ENCODE peak calls at places on chromosomes 13 and 19, in six cellular contexts. S is tibial nerve, Q is suprapubic skin, V is body of pancreas, X is transverse colon, L is HCT116. C is an unnamed sample.

GRCh38 chr13:30865131-30866009 is 40.7 kb upstream of the MEDAG start:
- DNase-seq in S (peak), Q (peak), V (peak), X (peak), L (peak), C (peak)

GRCh38 chr13:80338781-80339577 is 1.9 kb downstream of the SPRY2 start:
- DNase-seq in S (peak), Q (peak), V (peak), X (peak), L (no peak), C (peak)

GRCh38 chr13:72150502-72150901 is 283.5 kb upstream of the DACH1 start:
- DNase-seq in S (no peak), Q (no peak), V (no peak), X (no peak), L (no peak), C (no peak)

GRCh38 chr13:102277286-102277685 is 124.6 kb downstream of the FGF14 start:
- DNase-seq in S (no peak), Q (no peak), V (no peak), X (no peak), L (no peak), C (no peak)

GRCh38 chr13:45055902-45056648 is 64.2 kb upstream of the GTF2F2 start:
- DNase-seq in S (peak), Q (no peak), V (no peak), X (peak), L (peak), C (no peak)

GRCh38 chr13:61546413-61546812 is 130.8 kb upstream of the PCDH20 start:
- DNase-seq in S (no peak), Q (no peak), V (no peak), X (no peak), L (no peak), C (no peak)

GRCh38 chr13:82206241-82206640 is 1676.0 kb downstream of the SLITRK1 start:
- DNase-seq in S (no peak), Q (no peak), V (no peak), X (no peak), L (no peak), C (no peak)

GRCh38 chr19:10764340-10764894 is 46.5 kb downstream of the DNM2 start:
- DNase-seq in S (no peak), Q (no peak), V (peak), X (peak), L (no peak), C (no peak)

GRCh38 chr13:26584713-26585112 is 27.2 kb downstream of the WASF3 start:
- DNase-seq in S (no peak), Q (no peak), V (no peak), X (no peak), L (no peak), C (no peak)

GRCh38 chr19:5498817-5499535 is 43.8 kb downstream of the ZNRF4 start:
- DNase-seq in S (no peak), Q (no peak), V (no peak), X (no peak), L (no peak), C (no peak)

GRCh38 chr19:29833614-29834261 is 21.9 kb downstream of the CCNE1 start:
- DNase-seq in S (no peak), Q (no peak), V (no peak), X (no peak), L (no peak), C (no peak)

GRCh38 chr19:19021115-19021514 is 12.2 kb downstream of the SUGP2 start:
- DNase-seq in S (no peak), Q (no peak), V (no peak), X (no peak), L (no peak), C (no peak)

GRCh38 chr19:11496391-11497163 is 9.1 kb downstream of the ZNF653 start:
- DNase-seq in S (peak), Q (no peak), V (peak), X (peak), L (peak), C (peak)

GRCh38 chr19:47093254-47093653 is 20.3 kb downstream of the ZC3H4 start:
- DNase-seq in S (no peak), Q (no peak), V (no peak), X (no peak), L (no peak), C (no peak)

GRCh38 chr19:45133661-45134060 is 27.1 kb downstream of the NKPD1 start:
- DNase-seq in S (no peak), Q (no peak), V (no peak), X (no peak), L (no peak), C (no peak)

GRCh38 chr19:45130236-45130635 is 30.5 kb downstream of the NKPD1 start:
- DNase-seq in S (no peak), Q (no peak), V (no peak), X (no peak), L (no peak), C (no peak)

GRCh38 chr19:45128806-45129205 is 32.0 kb downstream of the NKPD1 start:
- DNase-seq in S (no peak), Q (no peak), V (no peak), X (no peak), L (no peak), C (no peak)

GRCh38 chr19:45128109-45128508 is 32.7 kb downstream of the NKPD1 start:
- DNase-seq in S (no peak), Q (no peak), V (no peak), X (no peak), L (no peak), C (no peak)

GRCh38 chr19:45130888-45131615 is 29.7 kb downstream of the NKPD1 start:
- DNase-seq in S (no peak), Q (no peak), V (no peak), X (no peak), L (peak), C (no peak)
- TF ChIP-seq POLR2A in S (no peak), Q (no peak), V (no peak), X (no peak), L (no peak), C (no peak)

DNA sequence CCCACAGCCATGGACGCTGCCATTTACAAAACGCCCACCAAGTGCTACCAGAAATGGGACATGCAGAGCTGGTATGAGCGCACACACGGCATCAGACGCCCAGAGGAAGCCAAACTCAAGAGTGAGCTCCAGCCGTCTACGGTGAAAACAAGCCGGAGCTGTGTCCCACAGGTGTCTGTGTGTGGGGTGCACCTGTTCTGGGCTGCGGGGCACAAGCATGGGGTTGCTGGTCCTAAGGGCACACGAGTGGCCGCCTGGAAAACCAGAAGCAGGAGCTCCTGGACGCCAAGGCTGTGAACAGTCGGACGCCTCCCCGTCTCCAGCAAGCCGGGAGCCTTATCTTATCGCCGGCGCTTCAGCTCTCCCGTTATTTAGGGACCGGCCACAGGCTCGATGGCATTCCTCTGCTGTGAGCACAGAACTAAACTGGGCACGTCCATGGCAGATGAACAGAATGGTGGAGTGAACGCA is 1.3 kb downstream of the ADPRHL1 start:
- DNase-seq in S (no peak), Q (no peak), V (no peak), X (no peak), L (no peak), C (no peak)
- TF ChIP-seq POLR2A in S (no peak), Q (no peak), V (no peak), X (no peak), L (no peak), C (no peak)

DNA sequence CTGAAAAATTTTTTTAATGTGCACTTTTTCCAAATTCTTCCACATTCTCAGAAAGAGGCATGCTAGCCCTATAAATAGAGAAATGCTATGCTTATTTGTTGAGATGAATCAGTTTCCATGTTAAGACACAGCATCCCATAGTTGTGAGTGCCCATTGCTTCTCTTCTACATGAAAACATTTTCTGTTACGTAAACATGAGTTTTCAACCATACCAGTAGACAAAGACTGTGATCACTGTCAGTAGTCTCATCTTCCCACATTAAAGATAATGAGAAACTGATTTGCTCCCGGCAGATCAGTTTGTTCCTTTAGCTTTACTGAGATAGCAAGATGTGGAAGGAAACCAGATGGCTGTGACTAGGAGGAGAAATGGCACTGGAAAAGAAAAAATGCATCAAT is 45.8 kb upstream of the UFM1 start:
- DNase-seq in S (no peak), Q (no peak), V (no peak), X (no peak), L (no peak), C (no peak)
- TF ChIP-seq POLR2A in S (no peak), Q (no peak), V (no peak), X (no peak), L (no peak), C (no peak)

GRCh38 chr19:45492627-45493470 is 4.0 kb downstream of the RTN2 start:
- DNase-seq in S (no peak), Q (no peak), V (peak), X (peak), L (peak), C (peak)
- TF ChIP-seq POLR2A in S (no peak), Q (no peak), V (no peak), X (no peak), L (no peak), C (peak)

GRCh38 chr19:39125554-39126311 is at the start of gene PAK4:
- DNase-seq in S (peak), Q (peak), V (peak), X (peak), L (peak), C (peak)
- TF ChIP-seq POLR2A in S (peak), Q (peak), V (no peak), X (peak), L (peak), C (peak)

GRCh38 chr19:42088471-42089190 is 12.7 kb downstream of the ZNF574 start:
- DNase-seq in S (no peak), Q (peak), V (no peak), X (no peak), L (no peak), C (no peak)
- TF ChIP-seq POLR2A in S (no peak), Q (no peak), V (no peak), X (no peak), L (no peak), C (no peak)

DNA sequence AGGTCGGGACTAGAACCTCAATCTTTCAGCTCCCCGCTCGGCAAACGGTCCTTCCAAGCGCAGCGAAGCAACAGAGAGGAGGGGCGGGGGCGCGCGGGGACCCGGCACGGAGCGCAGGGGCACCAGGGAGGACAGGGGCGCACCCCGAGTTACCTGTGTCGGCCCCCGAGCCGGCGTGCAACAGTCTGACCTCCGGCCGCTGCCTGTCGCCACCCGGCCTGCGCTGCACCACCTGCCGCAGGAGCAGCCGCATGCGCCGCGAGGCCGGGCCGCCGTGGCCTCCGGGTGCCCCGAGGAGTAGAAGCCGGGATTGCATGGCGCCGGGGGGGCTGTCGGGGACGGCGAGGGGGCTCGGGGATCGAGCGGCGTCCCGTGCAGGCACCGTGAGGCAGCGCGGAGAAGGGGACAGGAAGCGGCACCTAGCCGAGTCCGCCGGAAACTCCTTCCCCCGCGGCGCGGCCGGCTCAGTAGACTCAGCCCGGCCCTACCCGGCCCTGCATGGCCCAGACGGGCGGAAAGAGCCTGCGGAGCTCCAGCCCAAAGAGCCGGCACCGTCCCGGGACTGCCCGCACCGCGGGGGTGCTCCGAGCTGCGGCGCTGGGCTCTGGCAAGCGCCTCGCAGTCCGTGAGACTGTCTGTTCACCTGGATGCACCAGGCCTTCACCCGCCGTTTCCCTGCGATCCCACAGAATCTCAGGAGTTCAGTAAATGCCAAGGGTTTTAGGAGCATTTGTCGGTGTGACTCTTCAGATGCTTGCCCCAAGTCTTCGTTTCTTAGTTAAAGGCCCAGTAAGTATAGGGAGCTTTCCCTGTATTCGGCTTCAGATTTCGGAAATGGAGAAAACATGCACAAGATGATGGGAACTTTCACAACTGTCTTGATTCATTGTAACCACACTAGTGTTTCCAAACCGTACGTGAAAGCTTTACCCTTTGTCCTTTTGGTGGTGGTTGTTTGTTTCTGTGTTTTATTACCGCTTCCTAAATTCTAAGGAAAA is at the start of gene VWA8:
- DNase-seq in S (peak), Q (peak), V (peak), X (peak), L (peak), C (peak)
- TF ChIP-seq POLR2A in S (no peak), Q (peak), V (peak), X (peak), L (peak), C (peak)

DNA sequence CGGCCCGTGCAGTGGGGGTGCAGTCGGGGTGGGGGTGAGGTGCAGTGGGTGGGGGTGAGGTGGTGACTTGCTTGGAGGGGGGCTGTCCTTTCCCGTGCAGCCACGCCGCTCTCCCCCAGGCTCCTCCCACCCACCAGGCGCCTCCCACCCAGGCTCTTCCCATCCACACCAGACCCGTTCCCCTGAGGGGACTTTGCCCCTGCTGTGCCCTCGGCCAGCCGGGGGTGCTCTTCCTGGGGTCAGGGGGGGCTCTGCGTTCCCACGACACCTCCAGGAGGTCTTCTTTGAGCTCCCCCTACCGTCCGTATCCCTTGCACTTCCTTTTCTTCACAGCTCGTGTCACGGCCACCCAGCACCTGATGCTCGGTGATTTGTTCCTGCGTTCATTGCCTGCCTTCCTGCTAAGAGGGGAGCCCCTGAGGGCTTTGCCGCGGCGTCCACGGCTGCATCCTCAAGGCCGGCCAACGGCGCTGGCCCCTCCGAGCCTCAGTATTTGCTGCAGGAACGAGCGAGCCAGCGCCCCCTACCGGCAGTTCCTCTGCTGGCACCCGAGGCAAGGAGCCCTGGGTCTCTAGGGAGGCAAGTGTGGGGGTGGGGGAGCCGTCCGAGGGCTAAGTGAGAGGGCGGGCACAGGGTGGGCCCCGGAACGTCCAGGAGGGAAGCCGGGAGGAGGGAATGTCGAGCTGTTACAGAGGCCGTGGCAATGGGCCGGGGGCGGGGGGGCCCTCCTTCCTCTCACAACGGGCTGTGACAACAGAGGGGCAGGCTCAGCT is 11.8 kb downstream of the LRRC4B start:
- DNase-seq in S (peak), Q (peak), V (peak), X (peak), L (peak), C (peak)
- TF ChIP-seq POLR2A in S (no peak), Q (no peak), V (no peak), X (no peak), L (no peak), C (no peak)

GRCh38 chr19:35643255-35644205 is 2.0 kb downstream of the ETV2 start:
- DNase-seq in S (peak), Q (peak), V (peak), X (peak), L (peak), C (peak)

GRCh38 chr19:35645680-35646511 is 2.2 kb upstream of the COX6B1 start:
- DNase-seq in S (no peak), Q (no peak), V (no peak), X (no peak), L (no peak), C (no peak)

GRCh38 chr19:35642798-35643254 is 1.3 kb downstream of the ETV2 start:
- DNase-seq in S (no peak), Q (no peak), V (no peak), X (no peak), L (no peak), C (no peak)

GRCh38 chr19:35644987-35645679 is 3.0 kb upstream of the COX6B1 start:
- DNase-seq in S (peak), Q (peak), V (peak), X (peak), L (peak), C (peak)

DNA sequence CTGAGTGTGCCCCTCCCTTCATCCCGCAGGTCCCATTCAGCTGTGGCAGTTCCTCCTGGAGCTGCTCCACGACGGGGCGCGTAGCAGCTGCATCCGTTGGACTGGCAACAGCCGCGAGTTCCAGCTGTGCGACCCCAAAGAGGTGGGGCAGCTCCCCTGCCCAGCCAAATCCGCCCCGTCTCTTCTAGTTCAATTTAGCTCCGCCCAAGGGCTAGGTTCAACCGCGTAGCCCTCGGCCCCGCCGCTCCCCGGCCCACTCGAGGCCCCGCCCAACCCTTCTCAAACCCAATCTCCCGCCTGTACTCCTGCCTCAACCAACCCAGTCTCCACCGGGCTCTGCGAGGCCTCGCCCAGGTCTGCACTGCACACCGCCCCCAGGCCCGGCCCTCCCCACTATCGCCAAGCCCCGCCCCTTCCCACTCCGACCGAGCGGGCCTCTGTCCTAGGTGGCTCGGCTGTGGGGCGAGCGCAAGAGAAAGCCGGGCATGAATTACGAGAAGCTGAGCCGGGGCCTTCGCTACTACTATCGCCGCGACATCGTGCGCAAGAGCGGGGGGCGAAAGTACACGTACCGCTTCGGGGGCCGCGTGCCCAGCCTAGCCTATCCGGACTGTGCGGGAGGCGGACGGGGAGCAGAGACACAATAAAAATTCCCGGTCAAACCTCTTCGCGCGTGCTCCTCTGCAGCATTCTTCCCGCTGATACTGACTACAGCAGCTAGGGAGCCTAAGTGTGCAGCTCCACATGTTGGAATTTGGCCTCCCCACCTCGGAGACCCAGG is 2.9 kb downstream of the ETV2 start:
- DNase-seq in S (peak), Q (peak), V (peak), X (peak), L (peak), C (peak)
- TF ChIP-seq POLR2A in S (peak), Q (no peak), V (peak), X (peak), L (no peak), C (peak)